ENCODE peak calls at places on chromosomes 13 and 19, in seven cellular contexts. N is upper lobe of left lung, Y is psoas muscle, K is breast epithelium, Q is AG04450, U is cardiac muscle cell, G is RWPE1. I is an unnamed sample.

GRCh38 chr19:8610928-8611284 is 391 bp upstream of the ADAMTS10 start:
- DNase-seq in N (no peak), Y (no peak), K (no peak), Q (no peak), U (no peak), G (no peak), I (no peak)

GRCh38 chr19:13978306-13978705 is 26.0 kb downstream of the DCAF15 start:
- DNase-seq in N (peak), Y (peak), K (peak), Q (no peak), U (peak), G (peak), I (no peak)

GRCh38 chr19:6092329-6093286 is 17.7 kb downstream of the RFX2 start:
- DNase-seq in N (peak), Y (peak), K (peak), Q (no peak), U (peak), G (peak), I (peak)

GRCh38 chr13:30743319-30744055 is 8.1 kb downstream of the ALOX5AP start:
- DNase-seq in N (no peak), Y (peak), K (peak), Q (peak), U (no peak), G (peak), I (peak)

GRCh38 chr19:18856385-18857126 is 24.8 kb downstream of the UPF1 start:
- DNase-seq in N (peak), Y (no peak), K (no peak), Q (no peak), U (no peak), G (peak), I (peak)

GRCh38 chr19:23957660-23958281 is 43.1 kb downstream of the ZNF726 start:
- DNase-seq in N (no peak), Y (no peak), K (no peak), Q (peak), U (no peak), G (peak), I (no peak)

GRCh38 chr13:41216160-41216559 is 21.8 kb upstream of the KBTBD7 start:
- DNase-seq in N (no peak), Y (no peak), K (no peak), Q (peak), U (no peak), G (no peak), I (no peak)

GRCh38 chr13:42992585-42993122 is 613 bp upstream of the EPSTI1 start:
- DNase-seq in N (no peak), Y (no peak), K (no peak), Q (no peak), U (no peak), G (no peak), I (no peak)

GRCh38 chr13:97266328-97266727 is 44.2 kb downstream of the MBNL2 start:
- DNase-seq in N (no peak), Y (no peak), K (no peak), Q (no peak), U (peak), G (no peak), I (no peak)

GRCh38 chr19:16455489-16455888 is 16.3 kb downstream of the EPS15L1 start:
- DNase-seq in N (no peak), Y (no peak), K (no peak), Q (no peak), U (no peak), G (no peak), I (no peak)

GRCh38 chr19:16457954-16458331 is 13.8 kb downstream of the EPS15L1 start:
- DNase-seq in N (no peak), Y (peak), K (no peak), Q (no peak), U (no peak), G (no peak), I (no peak)

GRCh38 chr19:16458391-16459128 is 13.2 kb downstream of the EPS15L1 start:
- DNase-seq in N (no peak), Y (peak), K (no peak), Q (no peak), U (no peak), G (no peak), I (no peak)

GRCh38 chr19:16457195-16457953 is 14.4 kb downstream of the EPS15L1 start:
- DNase-seq in N (no peak), Y (peak), K (no peak), Q (no peak), U (peak), G (no peak), I (no peak)

GRCh38 chr19:16456652-16457194 is 15.0 kb downstream of the EPS15L1 start:
- DNase-seq in N (no peak), Y (no peak), K (no peak), Q (no peak), U (no peak), G (no peak), I (no peak)
- H3K27ac ChIP-seq in N (peak), Y (peak), K (no peak), Q (peak), U (peak), G (peak), I (peak)

DNA sequence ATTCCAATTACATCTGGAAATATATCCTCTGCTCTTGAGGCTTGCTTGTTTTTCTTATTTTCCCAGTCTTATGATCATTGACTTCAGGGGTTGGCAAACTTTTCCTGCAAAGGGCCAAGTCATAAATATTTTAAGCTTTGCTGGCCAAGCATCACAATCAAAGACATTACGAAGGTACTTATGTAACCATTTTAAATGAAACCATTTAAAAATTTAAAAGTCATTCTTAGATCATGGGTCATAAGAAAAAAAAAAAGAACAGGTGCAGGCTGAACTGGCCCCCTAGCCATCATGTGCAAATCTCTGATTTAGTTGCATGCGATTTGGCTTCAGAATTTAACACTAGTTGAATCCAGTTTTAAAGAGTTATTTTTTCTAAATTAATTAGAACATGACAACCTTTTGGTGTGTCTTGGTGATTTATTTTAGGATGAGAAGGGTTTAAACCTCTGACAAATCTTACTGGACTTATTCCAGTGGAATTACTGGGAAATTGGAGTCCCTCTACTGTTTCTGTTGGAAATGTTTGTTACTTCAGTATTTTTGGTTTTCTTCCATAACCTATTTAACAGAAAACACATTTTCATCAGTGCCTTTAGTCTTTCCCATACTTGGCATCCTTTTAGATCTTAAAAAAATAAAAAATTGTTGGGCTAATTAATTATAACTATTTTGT is 148.1 kb downstream of the NHLRC3 start:
- DNase-seq in N (no peak), Y (no peak), K (no peak), Q (no peak), U (no peak), G (no peak), I (no peak)
- H3K27ac ChIP-seq in N (no peak), Y (no peak), K (peak), Q (no peak), U (no peak), G (no peak), I (no peak)

GRCh38 chr19:30236006-30236405 is 136.2 kb upstream of the ZNF536 start:
- DNase-seq in N (no peak), Y (no peak), K (no peak), Q (no peak), U (peak), G (no peak), I (no peak)
- H3K27ac ChIP-seq in N (no peak), Y (no peak), K (no peak), Q (no peak), U (no peak), G (no peak), I (no peak)

GRCh38 chr13:50365300-50365682 is 350.0 kb downstream of the KCNRG start:
- DNase-seq in N (no peak), Y (no peak), K (no peak), Q (no peak), U (no peak), G (no peak), I (no peak)
- H3K27ac ChIP-seq in N (peak), Y (no peak), K (peak), Q (no peak), U (no peak), G (no peak), I (no peak)

GRCh38 chr19:56137405-56137804 is 3.7 kb upstream of the ZNF444 start:
- DNase-seq in N (no peak), Y (no peak), K (peak), Q (no peak), U (no peak), G (no peak), I (no peak)
- H3K27ac ChIP-seq in N (peak), Y (no peak), K (peak), Q (no peak), U (no peak), G (no peak), I (no peak)

GRCh38 chr13:114235697-114236096 is 1.0 kb downstream of the CDC16 start:
- DNase-seq in N (no peak), Y (no peak), K (no peak), Q (no peak), U (no peak), G (no peak), I (no peak)
- H3K27ac ChIP-seq in N (peak), Y (peak), K (no peak), Q (peak), U (no peak), G (peak), I (peak)